ENCODE peak calls at places on chromosomes 3 and 15, in eight cellular contexts. E is cardiac fibroblast, V is BE2C, U is pancreas, X is epithelial cell of esophagus, T is neural crest cell, W is fibroblast of pulmonary artery, Q is GM20000. H is an unnamed sample.
A peak's percentile ranks its signal among the peaks of the same experiment; 100 is the strongest.

GRCh38 chr15:85374831-85375230 is 5.6 kb upstream of the AKAP13 start:
- DNase-seq in W (no peak), U (no peak), E (no peak), T (no peak), Q (no peak), V (no peak), X (no peak), H (no peak)

GRCh38 chr15:75659928-75660645 is 12.4 kb downstream of the SNX33 start:
- DNase-seq in E (no peak), V (peak; percentile 78), Q (no peak), T (no peak), U (no peak), W (no peak), X (no peak), H (no peak)

GRCh38 chr3:59820352-59820934 is 770.6 kb upstream of the CFAP20DC start:
- DNase-seq in V (no peak), E (no peak), X (peak; percentile 70), W (peak; percentile 7), U (no peak), Q (no peak), T (no peak), H (peak; percentile 43)

GRCh38 chr3:192887047-192887446 is 30.6 kb downstream of the MB21D2 start:
- DNase-seq in T (no peak), U (no peak), Q (no peak), X (peak; percentile 92), E (peak; percentile 76), V (no peak), W (peak; percentile 89), H (peak; percentile 92)

GRCh38 chr3:194462936-194463335 is 23.9 kb downstream of the ATP13A3 start:
- DNase-seq in X (no peak), W (no peak), E (no peak), Q (no peak), T (no peak), V (no peak), U (no peak), H (no peak)

GRCh38 chr3:60979861-60980739 is 271.2 kb downstream of the FHIT start:
- DNase-seq in E (peak; percentile 22), U (no peak), T (no peak), W (peak; percentile 8), V (no peak), X (no peak), Q (no peak), H (peak; percentile 37)

GRCh38 chr3:32708672-32709283 is 23.8 kb downstream of the CNOT10 start:
- DNase-seq in W (no peak), V (no peak), T (no peak), E (no peak), U (no peak), Q (no peak), X (no peak), H (no peak)

GRCh38 chr15:67746450-67746849 is 78.9 kb upstream of the SKOR1 start:
- DNase-seq in E (no peak), U (no peak), T (no peak), Q (no peak), X (peak; percentile 95), V (no peak), W (no peak), H (no peak)

GRCh38 chr3:100992086-100993033 is 861 bp downstream of the ABI3BP start:
- DNase-seq in U (peak; percentile 12), V (no peak), W (peak; percentile 61), X (peak; percentile 18), T (no peak), Q (no peak), E (peak; percentile 69), H (peak; percentile 48)

GRCh38 chr15:21261965-21262850 is 178.1 kb downstream of the POTEB3 start:
- DNase-seq in U (no peak), W (no peak), V (peak; percentile 7), X (no peak), E (no peak), T (no peak), Q (peak; percentile 21), H (no peak)

GRCh38 chr3:188431553-188431952 is 277.6 kb downstream of the LPP start:
- DNase-seq in E (peak; percentile 68), Q (no peak), V (no peak), X (peak; percentile 93), U (no peak), W (peak; percentile 93), T (no peak), H (peak; percentile 43)

GRCh38 chr3:122880624-122881023 is 85.8 kb downstream of the SLC49A4 start:
- DNase-seq in E (no peak), Q (no peak), T (no peak), U (peak; percentile 33), W (no peak), X (no peak), V (no peak), H (no peak)

GRCh38 chr3:81761904-81762565 is 590 bp upstream of the GBE1 start:
- DNase-seq in T (no peak), E (peak; percentile 39), Q (no peak), U (no peak), X (no peak), W (peak; percentile 33), V (no peak), H (no peak)

GRCh38 chr3:39180546-39181346 is 11.6 kb downstream of the XIRP1 start:
- DNase-seq in W (peak; percentile 85), T (peak; percentile 75), V (peak; percentile 82), X (peak; percentile 87), Q (peak; percentile 97), U (peak; percentile 93), E (peak; percentile 92), H (peak; percentile 62)

GRCh38 chr3:73812054-73812453 is 187.3 kb upstream of the PDZRN3 start:
- DNase-seq in W (no peak), E (no peak), Q (no peak), U (no peak), V (no peak), X (no peak), T (no peak), H (no peak)

GRCh38 chr15:88878720-88879184 is 16.6 kb downstream of the HAPLN3 start:
- DNase-seq in U (peak; percentile 19), V (peak; percentile 87), Q (peak; percentile 81), W (peak; percentile 55), E (peak; percentile 60), T (peak; percentile 44), X (peak; percentile 59), H (peak; percentile 47)

GRCh38 chr15:37009288-37009687 is 91.1 kb downstream of the MEIS2 start:
- DNase-seq in V (no peak), W (peak; percentile 14), T (no peak), Q (no peak), X (no peak), E (no peak), U (no peak), H (no peak)

GRCh38 chr15:79505956-79506355 is 73.8 kb downstream of the MINAR1 start:
- DNase-seq in U (no peak), Q (no peak), V (no peak), T (no peak), W (no peak), E (no peak), X (no peak), H (no peak)

GRCh38 chr15:43516801-43517353 is 531 bp upstream of the MAP1A start:
- DNase-seq in W (peak; percentile 33), X (no peak), Q (no peak), E (peak; percentile 46), T (no peak), U (no peak), V (no peak), H (peak; percentile 59)

GRCh38 chr15:62474771-62475124 is 309.7 kb upstream of the C2CD4B start:
- DNase-seq in E (no peak), X (no peak), T (no peak), Q (no peak), V (no peak), U (no peak), W (no peak), H (no peak)

GRCh38 chr3:54176106-54176505 is 53.8 kb downstream of the CACNA2D3 start:
- DNase-seq in Q (no peak), X (no peak), E (peak; percentile 29), V (no peak), T (no peak), W (peak; percentile 48), U (no peak), H (no peak)

GRCh38 chr3:181726351-181727121 is 14.8 kb downstream of the SOX2 start:
- DNase-seq in Q (peak; percentile 25), T (peak; percentile 68), V (peak; percentile 48), E (no peak), X (peak; percentile 42), W (no peak), U (no peak), H (no peak)
- TF ChIP-seq CTCF in Q (no peak), T (peak; percentile 37), V (peak; percentile 36), E (no peak), X (no peak), W (no peak), U (no peak), H (no peak)

GRCh38 chr15:78050851-78051250 is 26.7 kb downstream of the TBC1D2B start:
- DNase-seq in T (no peak), E (no peak), V (no peak), U (no peak), Q (no peak), W (no peak), X (no peak), H (no peak)

GRCh38 chr15:78054518-78054917 is 23.0 kb downstream of the TBC1D2B start:
- DNase-seq in W (no peak), E (no peak), Q (no peak), V (no peak), U (no peak), T (no peak), X (no peak), H (no peak)

GRCh38 chr15:78051622-78052405 is 25.7 kb downstream of the TBC1D2B start:
- DNase-seq in U (peak; percentile 39), Q (no peak), X (no peak), E (peak; percentile 69), W (peak; percentile 64), T (no peak), V (peak; percentile 27), H (no peak)

GRCh38 chr15:78050441-78050809 is 27.1 kb downstream of the TBC1D2B start:
- DNase-seq in U (no peak), Q (no peak), E (no peak), W (peak; percentile 41), X (no peak), T (no peak), V (no peak), H (no peak)

GRCh38 chr15:78052545-78052944 is 25.0 kb downstream of the TBC1D2B start:
- DNase-seq in V (no peak), W (no peak), U (no peak), X (no peak), E (no peak), T (no peak), Q (no peak), H (no peak)
- TF ChIP-seq CTCF in V (no peak), W (no peak), U (no peak), X (no peak), E (no peak), T (no peak), Q (no peak), H (no peak)

DNA sequence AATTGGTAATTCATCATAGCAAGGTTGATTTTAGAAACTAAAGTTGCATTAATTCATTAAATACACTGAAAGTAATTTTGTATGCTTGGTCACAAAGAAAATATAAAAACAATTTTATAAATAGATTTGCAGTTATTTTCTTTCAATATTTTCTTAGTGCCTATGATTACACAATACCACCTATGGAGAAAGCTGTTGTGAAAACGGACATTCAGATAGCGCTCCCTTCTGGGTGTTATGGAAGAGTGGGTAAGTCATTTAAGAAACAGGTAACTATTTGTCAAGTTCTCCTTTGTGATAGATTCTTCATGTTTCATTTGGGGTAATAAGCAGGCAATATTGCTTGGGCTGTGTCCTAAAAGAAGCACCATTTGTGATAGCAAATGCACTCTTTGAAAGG is 3.0 kb downstream of the DUT start:
- DNase-seq in T (no peak), X (peak; percentile 13), W (no peak), Q (no peak), U (no peak), V (no peak), E (no peak), H (no peak)
- TF ChIP-seq CTCF in T (no peak), X (no peak), W (no peak), Q (no peak), U (no peak), V (peak; percentile 10), E (no peak), H (no peak)

GRCh38 chr3:67529337-67529736 is 125.1 kb downstream of the SUCLG2 start:
- DNase-seq in X (no peak), U (no peak), V (no peak), Q (no peak), E (no peak), W (no peak), T (no peak), H (no peak)
- TF ChIP-seq CTCF in X (no peak), U (no peak), V (peak; percentile 27), Q (no peak), E (no peak), W (no peak), T (no peak), H (peak; percentile 21)

H was measured in brain microvascular endothelial cell.